ENCODE peak calls at places on chromosome 3, in six cellular contexts. One of them, this sample, is unnamed.

GRCh38 chr3:52062499-52062898 is 6.1 kb upstream of the DUSP7 start:
- DNase-seq in CD4-positive, CD25-positive, alpha-beta regulatory T cell: no peak
- DNase-seq in neural progenitor cell: no peak
- DNase-seq in hepatocyte: peak
- DNase-seq in Panc1: no peak
- DNase-seq in breast epithelium: no peak
- DNase-seq in this sample: no peak

GRCh38 chr3:79257811-79258210 is 510.0 kb downstream of the ROBO1 start:
- DNase-seq in CD4-positive, CD25-positive, alpha-beta regulatory T cell: no peak
- DNase-seq in neural progenitor cell: no peak
- DNase-seq in hepatocyte: no peak
- DNase-seq in Panc1: no peak
- DNase-seq in breast epithelium: no peak
- DNase-seq in this sample: no peak

GRCh38 chr3:33834117-33834495 is 35.7 kb downstream of the PDCD6IP start:
- DNase-seq in CD4-positive, CD25-positive, alpha-beta regulatory T cell: no peak
- DNase-seq in neural progenitor cell: no peak
- DNase-seq in hepatocyte: no peak
- DNase-seq in Panc1: no peak
- DNase-seq in breast epithelium: no peak
- DNase-seq in this sample: no peak

GRCh38 chr3:149936812-149937230 is 33.9 kb downstream of the PFN2 start:
- DNase-seq in CD4-positive, CD25-positive, alpha-beta regulatory T cell: peak
- DNase-seq in neural progenitor cell: peak
- DNase-seq in hepatocyte: peak
- DNase-seq in Panc1: peak
- DNase-seq in breast epithelium: no peak
- DNase-seq in this sample: no peak

GRCh38 chr3:133408961-133409360 is 9.1 kb downstream of the BFSP2 start:
- DNase-seq in CD4-positive, CD25-positive, alpha-beta regulatory T cell: no peak
- DNase-seq in neural progenitor cell: no peak
- DNase-seq in hepatocyte: no peak
- DNase-seq in Panc1: no peak
- DNase-seq in breast epithelium: no peak
- DNase-seq in this sample: no peak

GRCh38 chr3:43895573-43895972 is 204.8 kb downstream of the ABHD5 start:
- DNase-seq in CD4-positive, CD25-positive, alpha-beta regulatory T cell: no peak
- DNase-seq in neural progenitor cell: no peak
- DNase-seq in hepatocyte: no peak
- DNase-seq in Panc1: no peak
- DNase-seq in breast epithelium: no peak
- DNase-seq in this sample: no peak

GRCh38 chr3:106345353-106346027 is 476.7 kb upstream of the CBLB start:
- DNase-seq in CD4-positive, CD25-positive, alpha-beta regulatory T cell: no peak
- DNase-seq in neural progenitor cell: no peak
- DNase-seq in hepatocyte: peak
- DNase-seq in Panc1: no peak
- DNase-seq in breast epithelium: no peak
- DNase-seq in this sample: no peak

GRCh38 chr3:141530133-141530768 is 43.4 kb downstream of the RASA2 start:
- DNase-seq in CD4-positive, CD25-positive, alpha-beta regulatory T cell: no peak
- DNase-seq in neural progenitor cell: no peak
- DNase-seq in hepatocyte: no peak
- DNase-seq in Panc1: no peak
- DNase-seq in breast epithelium: no peak
- DNase-seq in this sample: no peak

GRCh38 chr3:149448331-149448831 is 26.1 kb upstream of the TM4SF4 start:
- DNase-seq in CD4-positive, CD25-positive, alpha-beta regulatory T cell: no peak
- DNase-seq in neural progenitor cell: no peak
- DNase-seq in hepatocyte: no peak
- DNase-seq in Panc1: no peak
- DNase-seq in breast epithelium: no peak
- DNase-seq in this sample: no peak

GRCh38 chr3:191282262-191283215 is 46.7 kb upstream of the CCDC50 start:
- DNase-seq in CD4-positive, CD25-positive, alpha-beta regulatory T cell: no peak
- DNase-seq in neural progenitor cell: no peak
- DNase-seq in hepatocyte: no peak
- DNase-seq in Panc1: no peak
- DNase-seq in breast epithelium: no peak
- DNase-seq in this sample: no peak

GRCh38 chr3:134658555-134658954 is 7.7 kb upstream of the KY start:
- DNase-seq in CD4-positive, CD25-positive, alpha-beta regulatory T cell: no peak
- DNase-seq in neural progenitor cell: no peak
- DNase-seq in hepatocyte: no peak
- DNase-seq in Panc1: no peak
- DNase-seq in breast epithelium: no peak
- DNase-seq in this sample: no peak

GRCh38 chr3:67400476-67400875 is 253.9 kb downstream of the SUCLG2 start:
- DNase-seq in CD4-positive, CD25-positive, alpha-beta regulatory T cell: no peak
- DNase-seq in neural progenitor cell: no peak
- DNase-seq in hepatocyte: no peak
- DNase-seq in Panc1: no peak
- DNase-seq in breast epithelium: no peak
- DNase-seq in this sample: no peak

GRCh38 chr3:194298331-194299227 is 52.5 kb downstream of the CPN2 start:
- DNase-seq in CD4-positive, CD25-positive, alpha-beta regulatory T cell: no peak
- DNase-seq in neural progenitor cell: no peak
- DNase-seq in hepatocyte: no peak
- DNase-seq in Panc1: no peak
- DNase-seq in breast epithelium: no peak
- DNase-seq in this sample: no peak

GRCh38 chr3:45035441-45036301 is 9.6 kb downstream of the CLEC3B start:
- DNase-seq in CD4-positive, CD25-positive, alpha-beta regulatory T cell: no peak
- DNase-seq in neural progenitor cell: peak
- DNase-seq in hepatocyte: peak
- DNase-seq in Panc1: no peak
- DNase-seq in breast epithelium: no peak
- DNase-seq in this sample: no peak

GRCh38 chr3:116770815-116771450 is 61.4 kb downstream of the TUSC7 start:
- DNase-seq in CD4-positive, CD25-positive, alpha-beta regulatory T cell: no peak
- DNase-seq in neural progenitor cell: peak
- DNase-seq in hepatocyte: peak
- DNase-seq in Panc1: peak
- DNase-seq in breast epithelium: peak
- DNase-seq in this sample: peak

GRCh38 chr3:116950302-116951055 is 240.9 kb downstream of the TUSC7 start:
- DNase-seq in CD4-positive, CD25-positive, alpha-beta regulatory T cell: no peak
- DNase-seq in neural progenitor cell: peak
- DNase-seq in hepatocyte: no peak
- DNase-seq in Panc1: no peak
- DNase-seq in breast epithelium: no peak
- DNase-seq in this sample: no peak

GRCh38 chr3:27224197-27224596 is 145.0 kb downstream of the NEK10 start:
- DNase-seq in CD4-positive, CD25-positive, alpha-beta regulatory T cell: no peak
- DNase-seq in neural progenitor cell: no peak
- DNase-seq in hepatocyte: no peak
- DNase-seq in Panc1: no peak
- DNase-seq in breast epithelium: peak
- DNase-seq in this sample: no peak

GRCh38 chr3:132783152-132783551 is 60.9 kb upstream of the NPHP3 start:
- DNase-seq in CD4-positive, CD25-positive, alpha-beta regulatory T cell: no peak
- DNase-seq in neural progenitor cell: peak
- DNase-seq in hepatocyte: no peak
- DNase-seq in Panc1: no peak
- DNase-seq in breast epithelium: no peak
- DNase-seq in this sample: no peak

GRCh38 chr3:20583648-20584047 is 397.6 kb upstream of the SGO1 start:
- DNase-seq in CD4-positive, CD25-positive, alpha-beta regulatory T cell: no peak
- DNase-seq in neural progenitor cell: no peak
- DNase-seq in hepatocyte: no peak
- DNase-seq in Panc1: no peak
- DNase-seq in breast epithelium: no peak
- DNase-seq in this sample: no peak

GRCh38 chr3:158659454-158660237 is 12.8 kb downstream of the LXN start:
- DNase-seq in CD4-positive, CD25-positive, alpha-beta regulatory T cell: peak
- DNase-seq in neural progenitor cell: peak
- DNase-seq in hepatocyte: peak
- DNase-seq in Panc1: peak
- DNase-seq in breast epithelium: no peak
- DNase-seq in this sample: no peak

GRCh38 chr3:52455283-52456168 is at the start of gene NISCH:
- DNase-seq in CD4-positive, CD25-positive, alpha-beta regulatory T cell: peak
- DNase-seq in neural progenitor cell: peak
- DNase-seq in hepatocyte: peak
- DNase-seq in Panc1: no peak
- DNase-seq in breast epithelium: peak
- DNase-seq in this sample: peak

GRCh38 chr3:30607032-30607833 is 832 bp downstream of the TGFBR2 start:
- DNase-seq in CD4-positive, CD25-positive, alpha-beta regulatory T cell: peak
- DNase-seq in neural progenitor cell: peak
- DNase-seq in hepatocyte: peak
- DNase-seq in Panc1: no peak
- DNase-seq in breast epithelium: peak
- DNase-seq in this sample: no peak

GRCh38 chr3:159765025-159765859 is 223.4 kb upstream of the IL12A start:
- DNase-seq in CD4-positive, CD25-positive, alpha-beta regulatory T cell: no peak
- DNase-seq in neural progenitor cell: peak
- DNase-seq in hepatocyte: peak
- DNase-seq in Panc1: peak
- DNase-seq in breast epithelium: peak
- DNase-seq in this sample: peak

GRCh38 chr3:184144505-184144904 is 9.3 kb downstream of the EIF2B5 start:
- DNase-seq in CD4-positive, CD25-positive, alpha-beta regulatory T cell: no peak
- DNase-seq in neural progenitor cell: no peak
- DNase-seq in hepatocyte: no peak
- DNase-seq in Panc1: no peak
- DNase-seq in breast epithelium: no peak
- DNase-seq in this sample: no peak

GRCh38 chr3:184148065-184148464 is 7.1 kb upstream of the DVL3 start:
- DNase-seq in CD4-positive, CD25-positive, alpha-beta regulatory T cell: no peak
- DNase-seq in neural progenitor cell: no peak
- DNase-seq in hepatocyte: no peak
- DNase-seq in Panc1: no peak
- DNase-seq in breast epithelium: no peak
- DNase-seq in this sample: no peak

GRCh38 chr3:184145881-184146280 is 9.3 kb upstream of the DVL3 start:
- DNase-seq in CD4-positive, CD25-positive, alpha-beta regulatory T cell: no peak
- DNase-seq in neural progenitor cell: no peak
- DNase-seq in hepatocyte: peak
- DNase-seq in Panc1: no peak
- DNase-seq in breast epithelium: no peak
- DNase-seq in this sample: no peak

GRCh38 chr3:184145120-184145524 is 10.0 kb downstream of the EIF2B5 start:
- DNase-seq in CD4-positive, CD25-positive, alpha-beta regulatory T cell: no peak
- DNase-seq in neural progenitor cell: peak
- DNase-seq in hepatocyte: peak
- DNase-seq in Panc1: no peak
- DNase-seq in breast epithelium: peak
- DNase-seq in this sample: no peak

GRCh38 chr3:184149123-184149522 is 6.1 kb upstream of the DVL3 start:
- DNase-seq in CD4-positive, CD25-positive, alpha-beta regulatory T cell: no peak
- DNase-seq in neural progenitor cell: no peak
- DNase-seq in hepatocyte: no peak
- DNase-seq in Panc1: no peak
- DNase-seq in breast epithelium: no peak
- DNase-seq in this sample: no peak
- H3K27ac ChIP-seq in CD4-positive, CD25-positive, alpha-beta regulatory T cell: no peak
- H3K27ac ChIP-seq in neural progenitor cell: no peak
- H3K27ac ChIP-seq in hepatocyte: no peak
- H3K27ac ChIP-seq in Panc1: no peak
- H3K27ac ChIP-seq in breast epithelium: no peak
- H3K27ac ChIP-seq in this sample: no peak

GRCh38 chr3:72376917-72377710 is 471.1 kb downstream of the SHQ1 start:
- DNase-seq in CD4-positive, CD25-positive, alpha-beta regulatory T cell: no peak
- DNase-seq in neural progenitor cell: peak
- DNase-seq in hepatocyte: peak
- DNase-seq in Panc1: no peak
- DNase-seq in breast epithelium: no peak
- DNase-seq in this sample: no peak
- H3K27ac ChIP-seq in CD4-positive, CD25-positive, alpha-beta regulatory T cell: no peak
- H3K27ac ChIP-seq in neural progenitor cell: no peak
- H3K27ac ChIP-seq in hepatocyte: peak
- H3K27ac ChIP-seq in Panc1: no peak
- H3K27ac ChIP-seq in breast epithelium: no peak
- H3K27ac ChIP-seq in this sample: peak

GRCh38 chr3:14460342-14461005 is 58.1 kb downstream of the SLC6A6 start:
- DNase-seq in CD4-positive, CD25-positive, alpha-beta regulatory T cell: no peak
- DNase-seq in neural progenitor cell: no peak
- DNase-seq in hepatocyte: no peak
- DNase-seq in Panc1: no peak
- DNase-seq in breast epithelium: peak
- DNase-seq in this sample: peak
- H3K27ac ChIP-seq in CD4-positive, CD25-positive, alpha-beta regulatory T cell: no peak
- H3K27ac ChIP-seq in neural progenitor cell: no peak
- H3K27ac ChIP-seq in hepatocyte: no peak
- H3K27ac ChIP-seq in Panc1: peak
- H3K27ac ChIP-seq in breast epithelium: peak
- H3K27ac ChIP-seq in this sample: peak

DNA sequence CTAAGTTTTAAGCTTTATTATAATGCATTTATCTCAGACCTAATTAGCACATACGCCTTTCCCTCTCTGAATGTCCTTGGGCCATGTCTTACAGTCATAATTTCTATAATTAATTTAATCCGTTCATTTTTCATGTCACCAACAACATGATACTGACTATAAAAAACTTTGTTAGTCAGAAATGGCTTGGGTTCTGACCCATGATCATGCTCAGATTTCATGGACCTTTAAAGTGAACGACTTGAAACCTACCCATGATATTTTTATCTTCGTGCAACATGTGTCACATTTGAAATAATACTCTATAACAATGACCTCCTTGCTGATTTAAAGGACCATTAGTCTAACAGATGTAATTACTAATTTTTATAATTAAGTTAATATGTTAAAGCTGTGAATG is 1033.8 kb downstream of the DIPK2A start:
- DNase-seq in CD4-positive, CD25-positive, alpha-beta regulatory T cell: no peak
- DNase-seq in neural progenitor cell: no peak
- DNase-seq in hepatocyte: no peak
- DNase-seq in Panc1: no peak
- DNase-seq in breast epithelium: no peak
- DNase-seq in this sample: no peak
- H3K27ac ChIP-seq in CD4-positive, CD25-positive, alpha-beta regulatory T cell: no peak
- H3K27ac ChIP-seq in neural progenitor cell: no peak
- H3K27ac ChIP-seq in hepatocyte: no peak
- H3K27ac ChIP-seq in Panc1: no peak
- H3K27ac ChIP-seq in breast epithelium: no peak
- H3K27ac ChIP-seq in this sample: no peak